ENCODE peak calls at places on chromosomes 6 and 20, in four cellular contexts. R, W, Z and E are unnamed samples.

GRCh38 chr20:37714973-37715657 is 21.3 kb downstream of the CTNNBL1 start:
- DNase-seq in R (no peak), W (no peak), Z (no peak), E (no peak)

GRCh38 chr20:57048027-57048869 is 218.2 kb downstream of the BMP7 start:
- DNase-seq in R (peak; percentile 88), W (peak; percentile 35), Z (no peak), E (peak; percentile 81)

GRCh38 chr6:76439811-76440210 is 367.3 kb upstream of the IMPG1 start:
- DNase-seq in R (no peak), W (no peak), Z (no peak), E (no peak)

GRCh38 chr20:63017076-63017825 is 10.5 kb upstream of the BHLHE23 start:
- DNase-seq in R (no peak), W (no peak), Z (no peak), E (no peak)

GRCh38 chr6:110581682-110582081 is 105.3 kb upstream of the SLC22A16 start:
- DNase-seq in R (no peak), W (no peak), Z (no peak), E (peak; percentile 52)

GRCh38 chr20:19726126-19726525 is 31.9 kb upstream of the RIN2 start:
- DNase-seq in R (no peak), W (no peak), Z (no peak), E (no peak)

GRCh38 chr6:72246926-72247325 is 360.6 kb downstream of the RIMS1 start:
- DNase-seq in R (no peak), W (peak; percentile 33), Z (no peak), E (peak; percentile 2)

GRCh38 chr6:14396826-14397517 is 279.4 kb downstream of the CD83 start:
- DNase-seq in R (no peak), W (no peak), Z (peak; percentile 82), E (no peak)

GRCh38 chr6:97644353-97644752 is 361.3 kb upstream of the MMS22L start:
- DNase-seq in R (no peak), W (no peak), Z (no peak), E (no peak)

GRCh38 chr6:19311786-19312185 is 525.4 kb upstream of the ID4 start:
- DNase-seq in R (no peak), W (no peak), Z (peak; percentile 10), E (no peak)

GRCh38 chr6:6221829-6222535 is 98.5 kb downstream of the F13A1 start:
- DNase-seq in R (no peak), W (peak; percentile 41), Z (no peak), E (peak; percentile 46)

GRCh38 chr20:19009071-19009688 is 195.6 kb downstream of the SCP2D1 start:
- DNase-seq in R (no peak), W (no peak), Z (no peak), E (no peak)

GRCh38 chr6:73058736-73059135 is 166.6 kb downstream of the KHDC1L start:
- DNase-seq in R (no peak), W (no peak), Z (no peak), E (no peak)

GRCh38 chr6:27517928-27518787 is 45.3 kb upstream of the ZNF184 start:
- DNase-seq in R (no peak), W (no peak), Z (no peak), E (peak; percentile 28)

GRCh38 chr6:56364482-56365313 is 117.3 kb upstream of the COL21A1 start:
- DNase-seq in R (no peak), W (no peak), Z (no peak), E (no peak)

GRCh38 chr20:37850724-37851123 is 52.2 kb upstream of the VSTM2L start:
- DNase-seq in R (no peak), W (no peak), Z (no peak), E (peak; percentile 94)

GRCh38 chr20:36573103-36573797 is at the start of gene TGIF2:
- DNase-seq in R (peak; percentile 71), W (peak; percentile 92), Z (peak; percentile 73), E (peak; percentile 91)

GRCh38 chr20:33897313-33897912 is 86.3 kb downstream of the CHMP4B start:
- DNase-seq in R (no peak), W (no peak), Z (no peak), E (peak; percentile 27)

GRCh38 chr6:170006524-170007467 is 255.4 kb downstream of the ERMARD start:
- DNase-seq in R (no peak), W (no peak), Z (peak; percentile 82), E (no peak)

GRCh38 chr6:143620461-143620860 is 57.3 kb upstream of the PHACTR2 start:
- DNase-seq in R (no peak), W (no peak), Z (no peak), E (no peak)

GRCh38 chr6:72374864-72375263 is 247.0 kb upstream of the KCNQ5 start:
- DNase-seq in R (no peak), W (peak; percentile 15), Z (no peak), E (no peak)

GRCh38 chr6:163209005-163209404 is 205.5 kb upstream of the QKI start:
- DNase-seq in R (no peak), W (no peak), Z (no peak), E (no peak)

GRCh38 chr20:23061713-23062561 is 12.5 kb upstream of the THBD start:
- DNase-seq in R (peak; percentile 67), W (peak; percentile 29), Z (no peak), E (no peak)

GRCh38 chr6:28695671-28696537 is 170.2 kb downstream of the GPX5 start:
- DNase-seq in R (peak; percentile 35), W (no peak), Z (no peak), E (no peak)

GRCh38 chr6:14058735-14059134 is 58.8 kb upstream of the CD83 start:
- DNase-seq in R (no peak), W (no peak), Z (no peak), E (no peak)

GRCh38 chr6:109772961-109773431 is 81.9 kb downstream of the FIG4 start:
- DNase-seq in R (no peak), W (no peak), Z (no peak), E (no peak)

GRCh38 chr6:131096786-131097185 is 33.7 kb upstream of the EPB41L2 start:
- DNase-seq in R (no peak), W (no peak), Z (no peak), E (no peak)

GRCh38 chr6:108948252-108948651 is 100.0 kb downstream of the ARMC2 start:
- DNase-seq in R (no peak), W (no peak), Z (no peak), E (no peak)

GRCh38 chr20:5863040-5863811 is 87.1 kb downstream of the TRMT6 start:
- DNase-seq in R (no peak), W (no peak), Z (no peak), E (no peak)

GRCh38 chr6:24761193-24761835 is 13.4 kb upstream of the GMNN start:
- DNase-seq in R (no peak), W (no peak), Z (no peak), E (peak; percentile 40)

GRCh38 chr6:130825772-130826441 is 1.3 kb upstream of the SMLR1 start:
- DNase-seq in R (no peak), W (no peak), Z (peak; percentile 53), E (no peak)

GRCh38 chr6:6614096-6614964 is 25.8 kb downstream of the LY86 start:
- DNase-seq in R (no peak), W (no peak), Z (no peak), E (no peak)

GRCh38 chr6:52497652-52498408 is 77.7 kb downstream of the EFHC1 start:
- DNase-seq in R (no peak), W (no peak), Z (no peak), E (no peak)

GRCh38 chr20:38804682-38805501 is 605 bp upstream of the PPP1R16B start:
- DNase-seq in R (no peak), W (no peak), Z (peak; percentile 70), E (peak; percentile 71)

GRCh38 chr20:58691773-58692578 is 624 bp upstream of the NPEPL1 start:
- DNase-seq in R (no peak), W (no peak), Z (no peak), E (peak; percentile 24)

GRCh38 chr6:36925809-36926208 is 28.7 kb upstream of the PI16 start:
- DNase-seq in R (no peak), W (no peak), Z (no peak), E (no peak)

GRCh38 chr20:39935921-39936320 is 753.1 kb downstream of the MAFB start:
- DNase-seq in R (no peak), W (no peak), Z (no peak), E (no peak)

GRCh38 chr6:28747631-28748157 is 176.1 kb downstream of the TRIM27 start:
- DNase-seq in R (peak; percentile 51), W (peak; percentile 81), Z (peak; percentile 90), E (peak; percentile 77)

GRCh38 chr6:112044856-112045255 is 9.0 kb upstream of the CCN6 start:
- DNase-seq in R (no peak), W (no peak), Z (no peak), E (no peak)

GRCh38 chr6:41689171-41690008 is 46.0 kb downstream of the TFEB start:
- DNase-seq in R (no peak), W (no peak), Z (no peak), E (no peak)

DNA sequence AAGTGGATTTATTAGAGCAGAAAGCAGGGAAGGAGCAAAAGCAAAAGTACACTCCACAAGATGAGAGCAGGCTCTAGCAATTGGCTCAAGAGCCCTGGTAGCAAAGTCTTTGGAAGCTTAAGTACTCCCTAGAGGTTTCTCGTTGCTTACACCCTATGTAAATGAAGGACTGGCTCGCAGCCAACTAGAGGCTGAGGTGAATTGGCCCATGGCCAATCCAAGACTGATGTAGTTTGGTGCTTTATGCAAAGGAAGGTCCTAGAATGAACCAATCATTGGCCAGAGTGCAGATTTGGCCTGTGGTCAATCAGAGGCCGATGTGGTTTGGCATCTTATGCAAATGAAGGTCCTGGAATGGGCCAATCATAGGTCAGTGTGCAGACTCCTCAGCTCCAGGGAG is 191.3 kb upstream of the ARID1B start:
- DNase-seq in R (no peak), W (no peak), Z (no peak), E (no peak)
- TF ChIP-seq RNF2 in R (no peak), W (no peak), Z (no peak), E (no peak)

GRCh38 chr6:149318581-149319286 is 1.2 kb downstream of the TAB2 start:
- DNase-seq in R (no peak), W (peak; percentile 21), Z (no peak), E (no peak)
- TF ChIP-seq RNF2 in R (no peak), W (no peak), Z (no peak), E (no peak)

DNA sequence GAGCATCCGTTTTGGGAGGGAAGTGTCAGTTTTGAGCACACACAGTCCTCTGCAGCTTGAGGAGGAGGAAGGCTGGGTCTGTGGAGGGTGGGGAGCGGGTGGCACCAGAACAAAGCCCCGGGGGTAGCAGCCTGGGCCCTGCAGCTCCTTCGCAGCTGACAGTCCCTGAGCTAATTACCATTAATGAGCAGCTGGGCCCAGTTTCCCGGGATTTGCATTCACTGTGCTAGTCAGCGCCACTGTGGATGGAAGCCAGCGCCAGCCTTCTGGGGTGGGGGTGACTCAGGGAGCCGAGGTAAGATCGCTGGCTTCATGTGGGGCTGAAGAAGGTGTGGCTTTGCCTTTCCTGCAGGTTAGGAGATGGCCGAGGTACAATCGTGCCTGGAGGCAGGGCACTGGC is 18.5 kb downstream of the SRXN1 start:
- DNase-seq in R (no peak), W (no peak), Z (no peak), E (no peak)
- TF ChIP-seq RNF2 in R (no peak), W (no peak), Z (no peak), E (no peak)

GRCh38 chr20:24835195-24835594 is 113.9 kb upstream of the CST7 start:
- DNase-seq in R (no peak), W (no peak), Z (no peak), E (no peak)
- TF ChIP-seq RNF2 in R (no peak), W (no peak), Z (no peak), E (no peak)

DNA sequence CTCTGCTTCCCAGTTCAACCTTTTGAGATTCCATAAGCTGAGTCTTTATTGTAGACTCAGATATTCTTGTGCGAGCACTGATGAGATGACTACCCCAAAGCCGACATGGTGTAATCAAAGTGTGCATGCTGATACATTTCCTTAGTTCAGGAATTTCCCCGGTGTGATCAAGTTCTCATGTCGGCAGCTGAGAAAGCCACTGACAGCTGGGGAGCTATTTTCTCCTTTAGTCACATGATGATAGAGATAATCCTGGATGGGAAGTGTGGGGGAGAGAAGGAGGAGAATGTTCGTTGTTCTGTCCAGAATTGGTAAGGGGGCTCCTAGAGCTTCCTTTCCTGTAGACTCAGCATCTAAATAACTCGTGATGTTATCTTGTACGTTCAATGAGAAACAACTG is 7.7 kb upstream of the CAP2 start:
- DNase-seq in R (no peak), W (no peak), Z (no peak), E (no peak)
- TF ChIP-seq RNF2 in R (no peak), W (no peak), Z (no peak), E (no peak)